ENCODE peak calls at places on chromosomes 3 and 15, in five cellular contexts. O, V, Y, P and M are unnamed samples.

GRCh38 chr15:31457631-31458526 is 131.2 kb downstream of the KLF13 start:
- DNase-seq in O (peak), V (no peak), Y (no peak), P (peak), M (peak)

GRCh38 chr3:194322701-194323174 is 28.4 kb downstream of the CPN2 start:
- DNase-seq in O (peak), V (peak), Y (no peak), P (peak), M (peak)

GRCh38 chr3:175002732-175003143 is 143.6 kb downstream of the NAALADL2 start:
- DNase-seq in O (peak), V (no peak), Y (no peak), P (peak), M (no peak)

GRCh38 chr15:43776718-43777292 is at the start of gene ELL3:
- DNase-seq in O (peak), V (peak), Y (peak), P (peak), M (peak)

GRCh38 chr3:104886220-104886995 is 480.3 kb upstream of the ALCAM start:
- DNase-seq in O (peak), V (no peak), Y (no peak), P (no peak), M (no peak)

GRCh38 chr3:139269984-139270383 is 73.8 kb upstream of the MRPS22 start:
- DNase-seq in O (no peak), V (no peak), Y (no peak), P (no peak), M (no peak)

GRCh38 chr15:92807971-92808571 is 92.1 kb upstream of the CHD2 start:
- DNase-seq in O (peak), V (peak), Y (no peak), P (no peak), M (peak)

GRCh38 chr3:193767353-193768068 is 174.5 kb downstream of the OPA1 start:
- DNase-seq in O (no peak), V (no peak), Y (no peak), P (no peak), M (no peak)

GRCh38 chr3:19250959-19251610 is 102.8 kb downstream of the KCNH8 start:
- DNase-seq in O (no peak), V (no peak), Y (no peak), P (no peak), M (no peak)

GRCh38 chr3:144521131-144521530 is 549.5 kb downstream of the DIPK2A start:
- DNase-seq in O (no peak), V (no peak), Y (no peak), P (no peak), M (no peak)

GRCh38 chr3:188154758-188155574 is 1.0 kb downstream of the LPP start:
- DNase-seq in O (peak), V (no peak), Y (no peak), P (peak), M (no peak)

GRCh38 chr15:100821327-100821726 is 58.3 kb upstream of the ALDH1A3 start:
- DNase-seq in O (no peak), V (no peak), Y (no peak), P (no peak), M (no peak)

GRCh38 chr3:49900491-49901153 is 3.1 kb downstream of the MST1R start:
- DNase-seq in O (peak), V (peak), Y (no peak), P (peak), M (no peak)

GRCh38 chr3:55557549-55557948 is 70.4 kb upstream of the WNT5A start:
- DNase-seq in O (no peak), V (no peak), Y (no peak), P (no peak), M (no peak)

GRCh38 chr15:69590932-69591524 is 138.4 kb downstream of the RPLP1 start:
- DNase-seq in O (no peak), V (no peak), Y (no peak), P (no peak), M (no peak)

GRCh38 chr3:78867409-78868372 is 900.1 kb downstream of the ROBO1 start:
- DNase-seq in O (peak), V (no peak), Y (no peak), P (no peak), M (no peak)

GRCh38 chr15:73295630-73296286 is 73.0 kb downstream of the HCN4 start:
- DNase-seq in O (peak), V (no peak), Y (no peak), P (no peak), M (no peak)

GRCh38 chr3:181278468-181279238 is 289.1 kb upstream of the DNAJC19 start:
- DNase-seq in O (peak), V (peak), Y (no peak), P (no peak), M (peak)

GRCh38 chr3:100427694-100428093 is 26.4 kb downstream of the LNP1 start:
- DNase-seq in O (peak), V (no peak), Y (no peak), P (no peak), M (peak)

GRCh38 chr3:42013652-42014442 is 51.9 kb upstream of the ULK4 start:
- DNase-seq in O (no peak), V (peak), Y (no peak), P (peak), M (peak)

GRCh38 chr3:187243933-187244564 is 46.8 kb downstream of the RTP1 start:
- DNase-seq in O (peak), V (no peak), Y (no peak), P (peak), M (no peak)

GRCh38 chr3:140577911-140578310 is 100.0 kb upstream of the TRIM42 start:
- DNase-seq in O (no peak), V (no peak), Y (no peak), P (no peak), M (no peak)

GRCh38 chr15:58696740-58697139 is 52.8 kb downstream of the ADAM10 start:
- DNase-seq in O (no peak), V (no peak), Y (no peak), P (no peak), M (no peak)

GRCh38 chr3:4712109-4712508 is 219.0 kb downstream of the ITPR1 start:
- DNase-seq in O (peak), V (peak), Y (no peak), P (no peak), M (no peak)

GRCh38 chr15:56759450-56759845 is 26.1 kb upstream of the ZNF280D start:
- DNase-seq in O (peak), V (no peak), Y (no peak), P (peak), M (no peak)

GRCh38 chr3:161950318-161950717 is 453.7 kb downstream of the OTOL1 start:
- DNase-seq in O (no peak), V (no peak), Y (no peak), P (no peak), M (no peak)

GRCh38 chr15:69869881-69870465 is 227.7 kb downstream of the TLE3 start:
- DNase-seq in O (peak), V (no peak), Y (no peak), P (no peak), M (no peak)

GRCh38 chr3:168123211-168124173 is 27.8 kb upstream of the GOLIM4 start:
- DNase-seq in O (peak), V (no peak), Y (no peak), P (no peak), M (no peak)

GRCh38 chr15:61364871-61365270 is 135.8 kb upstream of the RORA start:
- DNase-seq in O (no peak), V (no peak), Y (no peak), P (no peak), M (no peak)

GRCh38 chr3:189588818-189589569 is 42.2 kb upstream of the TP63 start:
- DNase-seq in O (no peak), V (no peak), Y (no peak), P (no peak), M (no peak)

GRCh38 chr15:74937226-74937601 is 659 bp downstream of the COX5A start:
- DNase-seq in O (no peak), V (peak), Y (no peak), P (no peak), M (no peak)

GRCh38 chr3:56928379-56929068 is 126.8 kb upstream of the ARHGEF3 start:
- DNase-seq in O (peak), V (peak), Y (no peak), P (no peak), M (peak)

GRCh38 chr3:18988619-18989229 is 159.6 kb upstream of the KCNH8 start:
- DNase-seq in O (peak), V (peak), Y (no peak), P (no peak), M (no peak)

GRCh38 chr15:31776039-31776438 is 254.3 kb upstream of the CHRNA7 start:
- DNase-seq in O (no peak), V (no peak), Y (no peak), P (no peak), M (no peak)

GRCh38 chr15:51647128-51647562 is 24.6 kb upstream of the DMXL2 start:
- DNase-seq in O (peak), V (peak), Y (no peak), P (peak), M (peak)

GRCh38 chr15:33131880-33132279 is 62.6 kb downstream of the FMN1 start:
- DNase-seq in O (peak), V (no peak), Y (no peak), P (no peak), M (no peak)

GRCh38 chr15:42065008-42065407 is 29.4 kb downstream of the PLA2G4D start:
- DNase-seq in O (no peak), V (peak), Y (no peak), P (no peak), M (peak)